ENCODE peak calls at places on chromosomes 13 and 19, in seven cellular contexts. W, N, K, R, Q, U and F are unnamed samples.

GRCh38 chr13:65679240-65679639 is 1550.9 kb downstream of the PCDH9 start:
- DNase-seq in W (no peak), N (no peak), K (no peak), R (no peak), Q (no peak), U (no peak), F (no peak)

GRCh38 chr19:4139614-4140236 is 13.7 kb upstream of the CREB3L3 start:
- DNase-seq in W (peak; percentile 94), N (peak; percentile 47), K (peak; percentile 11), R (peak; percentile 78), Q (peak; percentile 73), U (peak; percentile 90), F (peak; percentile 83)

GRCh38 chr13:39777527-39778061 is 122.1 kb downstream of the COG6 start:
- DNase-seq in W (no peak), N (peak; percentile 88), K (no peak), R (no peak), Q (peak; percentile 26), U (peak; percentile 26), F (peak; percentile 24)

GRCh38 chr19:56170261-56170660 is 5.5 kb upstream of the GALP start:
- DNase-seq in W (no peak), N (peak; percentile 53), K (no peak), R (no peak), Q (no peak), U (no peak), F (peak; percentile 65)

GRCh38 chr13:43584711-43585110 is 202.1 kb downstream of the ENOX1 start:
- DNase-seq in W (no peak), N (no peak), K (no peak), R (no peak), Q (no peak), U (no peak), F (no peak)

GRCh38 chr13:97459215-97459772 is 25.3 kb downstream of the RAP2A start:
- DNase-seq in W (no peak), N (no peak), K (no peak), R (no peak), Q (no peak), U (no peak), F (no peak)

GRCh38 chr19:47284324-47284899 is 9.7 kb downstream of the INAFM1 start:
- DNase-seq in W (no peak), N (peak; percentile 59), K (peak; percentile 5), R (no peak), Q (peak; percentile 36), U (no peak), F (peak; percentile 75)

GRCh38 chr13:98184796-98185195 is 7.7 kb upstream of the RNF113B start:
- DNase-seq in W (no peak), N (no peak), K (no peak), R (no peak), Q (no peak), U (no peak), F (no peak)

GRCh38 chr13:108033800-108034707 is 181.3 kb downstream of the LIG4 start:
- DNase-seq in W (no peak), N (no peak), K (no peak), R (no peak), Q (no peak), U (no peak), F (no peak)

GRCh38 chr19:36577271-36577996 is 4.3 kb upstream of the ZNF529 start:
- DNase-seq in W (no peak), N (no peak), K (no peak), R (no peak), Q (no peak), U (no peak), F (no peak)

GRCh38 chr19:47379398-47379938 is 30.4 kb downstream of the DHX34 start:
- DNase-seq in W (no peak), N (no peak), K (no peak), R (no peak), Q (no peak), U (no peak), F (no peak)

GRCh38 chr19:39363909-39364457 is 21.8 kb downstream of the SAMD4B start:
- DNase-seq in W (no peak), N (no peak), K (no peak), R (no peak), Q (no peak), U (no peak), F (no peak)

GRCh38 chr13:40069173-40070044 is 413.9 kb downstream of the COG6 start:
- DNase-seq in W (peak; percentile 80), N (peak; percentile 83), K (peak; percentile 36), R (peak; percentile 51), Q (peak; percentile 63), U (peak; percentile 67), F (peak; percentile 67)

GRCh38 chr19:40561947-40562346 is 14.7 kb upstream of the SHKBP1 start:
- DNase-seq in W (no peak), N (no peak), K (no peak), R (no peak), Q (no peak), U (no peak), F (no peak)

GRCh38 chr13:37023871-37024270 is 23.3 kb downstream of the EXOSC8 start:
- DNase-seq in W (no peak), N (no peak), K (no peak), R (no peak), Q (no peak), U (no peak), F (no peak)

GRCh38 chr19:50173144-50173543 is 10.1 kb upstream of the IZUMO2 start:
- DNase-seq in W (peak; percentile 81), N (no peak), K (no peak), R (peak; percentile 24), Q (no peak), U (no peak), F (peak; percentile 63)

GRCh38 chr13:85367887-85368286 is 431.3 kb downstream of the SLITRK6 start:
- DNase-seq in W (no peak), N (no peak), K (no peak), R (no peak), Q (no peak), U (no peak), F (no peak)

GRCh38 chr13:81326913-81327312 is 986.0 kb upstream of the SPRY2 start:
- DNase-seq in W (no peak), N (no peak), K (peak; percentile 50), R (no peak), Q (no peak), U (no peak), F (no peak)

GRCh38 chr19:6947745-6948144 is 60.4 kb downstream of the ADGRE1 start:
- DNase-seq in W (no peak), N (peak; percentile 90), K (no peak), R (peak; percentile 47), Q (no peak), U (peak; percentile 17), F (peak; percentile 60)

GRCh38 chr19:8355631-8356402 is 8.1 kb upstream of the ANGPTL4 start:
- DNase-seq in W (no peak), N (peak; percentile 97), K (no peak), R (no peak), Q (no peak), U (no peak), F (peak; percentile 34)

GRCh38 chr19:34172661-34173144 is 399 bp downstream of the LSM14A start:
- DNase-seq in W (peak; percentile 23), N (peak; percentile 35), K (no peak), R (no peak), Q (peak; percentile 19), U (no peak), F (peak; percentile 41)

GRCh38 chr19:31334101-31334848 is 15.0 kb downstream of the TSHZ3 start:
- DNase-seq in W (no peak), N (no peak), K (no peak), R (no peak), Q (no peak), U (no peak), F (no peak)

GRCh38 chr13:79935121-79935520 is 405.8 kb downstream of the SPRY2 start:
- DNase-seq in W (no peak), N (no peak), K (no peak), R (no peak), Q (no peak), U (no peak), F (no peak)

GRCh38 chr13:98454389-98454881 is 122.5 kb downstream of the STK24 start:
- DNase-seq in W (no peak), N (peak; percentile 23), K (peak; percentile 69), R (no peak), Q (no peak), U (no peak), F (no peak)

GRCh38 chr13:113646376-113646775 is 11.6 kb downstream of the ATP4B start:
- DNase-seq in W (peak; percentile 48), N (peak; percentile 11), K (peak; percentile 33), R (no peak), Q (no peak), U (no peak), F (no peak)

GRCh38 chr19:39408392-39409206 is 2.0 kb downstream of the ZFP36 start:
- DNase-seq in W (peak; percentile 61), N (peak; percentile 33), K (no peak), R (no peak), Q (peak; percentile 34), U (no peak), F (peak; percentile 32)

GRCh38 chr13:79128158-79128557 is 277.9 kb downstream of the RBM26 start:
- DNase-seq in W (no peak), N (no peak), K (no peak), R (no peak), Q (no peak), U (no peak), F (peak; percentile 12)

GRCh38 chr13:20401958-20402856 is 123.5 kb downstream of the CRYL1 start:
- DNase-seq in W (no peak), N (no peak), K (no peak), R (peak; percentile 22), Q (no peak), U (no peak), F (no peak)

GRCh38 chr13:40878321-40878720 is 88.9 kb downstream of the SLC25A15 start:
- DNase-seq in W (no peak), N (no peak), K (no peak), R (no peak), Q (no peak), U (no peak), F (no peak)

GRCh38 chr19:30528919-30529318 is 156.7 kb downstream of the ZNF536 start:
- DNase-seq in W (no peak), N (no peak), K (no peak), R (no peak), Q (no peak), U (no peak), F (no peak)

GRCh38 chr13:30346159-30346788 is 38.9 kb upstream of the KATNAL1 start:
- DNase-seq in W (peak; percentile 75), N (no peak), K (no peak), R (peak; percentile 73), Q (peak; percentile 71), U (peak; percentile 5), F (peak; percentile 16)

GRCh38 chr13:30847697-30848307 is 58.3 kb upstream of the MEDAG start:
- DNase-seq in W (no peak), N (peak; percentile 70), K (no peak), R (no peak), Q (no peak), U (no peak), F (no peak)

GRCh38 chr19:917323-918151 is at the start of gene KISS1R:
- DNase-seq in W (no peak), N (peak; percentile 43), K (no peak), R (no peak), Q (no peak), U (peak; percentile 48), F (peak; percentile 40)

GRCh38 chr13:99733346-99733745 is 232.1 kb downstream of the TM9SF2 start:
- DNase-seq in W (no peak), N (no peak), K (no peak), R (no peak), Q (no peak), U (no peak), F (no peak)